ENCODE peak calls at places on chromosome 5, in four cellular contexts. One of them, this sample, is unnamed.
A peak's percentile ranks its signal among the peaks of the same experiment; 100 is the strongest.

GRCh38 chr5:143054480-143054941 is 284.3 kb downstream of the ARHGAP26 start:
- DNase-seq in stimulated activated CD8-positive, alpha-beta memory T cell treated with anti-CD3 and anti-CD28 coated beads, Interleukin-15, amount 100 ng/mL, for 48 hours: peak; percentile 25
- DNase-seq in T-helper 2 cell: peak; percentile 68
- DNase-seq in fibroblast of the conjunctiva: no peak
- DNase-seq in this sample: no peak

GRCh38 chr5:35924122-35924949 is 14.1 kb downstream of the CAPSL start:
- DNase-seq in fibroblast of the conjunctiva: no peak
- DNase-seq in stimulated activated CD8-positive, alpha-beta memory T cell treated with anti-CD3 and anti-CD28 coated beads, Interleukin-15, amount 100 ng/mL, for 48 hours: no peak
- DNase-seq in T-helper 2 cell: peak; percentile 73
- DNase-seq in this sample: no peak

GRCh38 chr5:178612299-178612698 is 14.6 kb downstream of the CLK4 start:
- DNase-seq in stimulated activated CD8-positive, alpha-beta memory T cell treated with anti-CD3 and anti-CD28 coated beads, Interleukin-15, amount 100 ng/mL, for 48 hours: no peak
- DNase-seq in fibroblast of the conjunctiva: no peak
- DNase-seq in T-helper 2 cell: no peak
- DNase-seq in this sample: no peak

GRCh38 chr5:32147236-32147635 is 26.9 kb downstream of the GOLPH3 start:
- DNase-seq in T-helper 2 cell: no peak
- DNase-seq in stimulated activated CD8-positive, alpha-beta memory T cell treated with anti-CD3 and anti-CD28 coated beads, Interleukin-15, amount 100 ng/mL, for 48 hours: no peak
- DNase-seq in fibroblast of the conjunctiva: no peak
- DNase-seq in this sample: no peak

GRCh38 chr5:33317271-33317670 is 123.5 kb upstream of the TARS1 start:
- DNase-seq in fibroblast of the conjunctiva: peak; percentile 55
- DNase-seq in stimulated activated CD8-positive, alpha-beta memory T cell treated with anti-CD3 and anti-CD28 coated beads, Interleukin-15, amount 100 ng/mL, for 48 hours: no peak
- DNase-seq in T-helper 2 cell: no peak
- DNase-seq in this sample: no peak

GRCh38 chr5:159735749-159736660 is 180.3 kb upstream of the ADRA1B start:
- DNase-seq in stimulated activated CD8-positive, alpha-beta memory T cell treated with anti-CD3 and anti-CD28 coated beads, Interleukin-15, amount 100 ng/mL, for 48 hours: no peak
- DNase-seq in fibroblast of the conjunctiva: no peak
- DNase-seq in T-helper 2 cell: no peak
- DNase-seq in this sample: no peak

GRCh38 chr5:151158287-151158661 is 695 bp upstream of the ANXA6 start:
- DNase-seq in fibroblast of the conjunctiva: no peak
- DNase-seq in T-helper 2 cell: no peak
- DNase-seq in stimulated activated CD8-positive, alpha-beta memory T cell treated with anti-CD3 and anti-CD28 coated beads, Interleukin-15, amount 100 ng/mL, for 48 hours: no peak
- DNase-seq in this sample: no peak

GRCh38 chr5:170572453-170572852 is 68.6 kb downstream of the KCNIP1 start:
- DNase-seq in stimulated activated CD8-positive, alpha-beta memory T cell treated with anti-CD3 and anti-CD28 coated beads, Interleukin-15, amount 100 ng/mL, for 48 hours: peak; percentile 64
- DNase-seq in fibroblast of the conjunctiva: no peak
- DNase-seq in T-helper 2 cell: peak; percentile 43
- DNase-seq in this sample: no peak

GRCh38 chr5:77651343-77651742 is 12.8 kb upstream of the OTP start:
- DNase-seq in T-helper 2 cell: no peak
- DNase-seq in fibroblast of the conjunctiva: no peak
- DNase-seq in stimulated activated CD8-positive, alpha-beta memory T cell treated with anti-CD3 and anti-CD28 coated beads, Interleukin-15, amount 100 ng/mL, for 48 hours: no peak
- DNase-seq in this sample: no peak

GRCh38 chr5:128109138-128109537 is 25.6 kb downstream of the SLC12A2 start:
- DNase-seq in T-helper 2 cell: no peak
- DNase-seq in fibroblast of the conjunctiva: no peak
- DNase-seq in stimulated activated CD8-positive, alpha-beta memory T cell treated with anti-CD3 and anti-CD28 coated beads, Interleukin-15, amount 100 ng/mL, for 48 hours: no peak
- DNase-seq in this sample: no peak

GRCh38 chr5:218457-219289 is 553 bp downstream of the SDHA start:
- DNase-seq in T-helper 2 cell: peak; percentile 30
- DNase-seq in stimulated activated CD8-positive, alpha-beta memory T cell treated with anti-CD3 and anti-CD28 coated beads, Interleukin-15, amount 100 ng/mL, for 48 hours: no peak
- DNase-seq in fibroblast of the conjunctiva: no peak
- DNase-seq in this sample: no peak

GRCh38 chr5:30539004-30539634 is 654.4 kb upstream of the CDH6 start:
- DNase-seq in fibroblast of the conjunctiva: peak; percentile 22
- DNase-seq in T-helper 2 cell: no peak
- DNase-seq in stimulated activated CD8-positive, alpha-beta memory T cell treated with anti-CD3 and anti-CD28 coated beads, Interleukin-15, amount 100 ng/mL, for 48 hours: no peak
- DNase-seq in this sample: no peak

GRCh38 chr5:58671155-58671554 is 88.3 kb downstream of the RAB3C start:
- DNase-seq in stimulated activated CD8-positive, alpha-beta memory T cell treated with anti-CD3 and anti-CD28 coated beads, Interleukin-15, amount 100 ng/mL, for 48 hours: no peak
- DNase-seq in fibroblast of the conjunctiva: no peak
- DNase-seq in T-helper 2 cell: no peak
- DNase-seq in this sample: no peak

GRCh38 chr5:115531787-115532367 is 12.7 kb downstream of the FEM1C start:
- DNase-seq in T-helper 2 cell: no peak
- DNase-seq in stimulated activated CD8-positive, alpha-beta memory T cell treated with anti-CD3 and anti-CD28 coated beads, Interleukin-15, amount 100 ng/mL, for 48 hours: no peak
- DNase-seq in fibroblast of the conjunctiva: no peak
- DNase-seq in this sample: no peak

GRCh38 chr5:60586307-60586901 is 113.6 kb downstream of the DEPDC1B start:
- DNase-seq in T-helper 2 cell: no peak
- DNase-seq in stimulated activated CD8-positive, alpha-beta memory T cell treated with anti-CD3 and anti-CD28 coated beads, Interleukin-15, amount 100 ng/mL, for 48 hours: no peak
- DNase-seq in fibroblast of the conjunctiva: peak; percentile 17
- DNase-seq in this sample: no peak

GRCh38 chr5:172065431-172066065 is 59.1 kb upstream of the FBXW11 start:
- DNase-seq in stimulated activated CD8-positive, alpha-beta memory T cell treated with anti-CD3 and anti-CD28 coated beads, Interleukin-15, amount 100 ng/mL, for 48 hours: no peak
- DNase-seq in T-helper 2 cell: no peak
- DNase-seq in fibroblast of the conjunctiva: no peak
- DNase-seq in this sample: no peak

GRCh38 chr5:37739817-37740261 is 100.0 kb downstream of the GDNF start:
- DNase-seq in T-helper 2 cell: no peak
- DNase-seq in stimulated activated CD8-positive, alpha-beta memory T cell treated with anti-CD3 and anti-CD28 coated beads, Interleukin-15, amount 100 ng/mL, for 48 hours: no peak
- DNase-seq in fibroblast of the conjunctiva: peak; percentile 72
- DNase-seq in this sample: no peak

GRCh38 chr5:112419596-112420110 is 576 bp upstream of the EPB41L4A start:
- DNase-seq in fibroblast of the conjunctiva: no peak
- DNase-seq in T-helper 2 cell: peak; percentile 12
- DNase-seq in stimulated activated CD8-positive, alpha-beta memory T cell treated with anti-CD3 and anti-CD28 coated beads, Interleukin-15, amount 100 ng/mL, for 48 hours: no peak
- DNase-seq in this sample: no peak

GRCh38 chr5:2103940-2104339 is 221.2 kb upstream of the IRX4 start:
- DNase-seq in fibroblast of the conjunctiva: no peak
- DNase-seq in T-helper 2 cell: no peak
- DNase-seq in stimulated activated CD8-positive, alpha-beta memory T cell treated with anti-CD3 and anti-CD28 coated beads, Interleukin-15, amount 100 ng/mL, for 48 hours: no peak
- DNase-seq in this sample: no peak

GRCh38 chr5:154740957-154741356 is 14.2 kb upstream of the LARP1 start:
- DNase-seq in fibroblast of the conjunctiva: peak; percentile 46
- DNase-seq in stimulated activated CD8-positive, alpha-beta memory T cell treated with anti-CD3 and anti-CD28 coated beads, Interleukin-15, amount 100 ng/mL, for 48 hours: no peak
- DNase-seq in T-helper 2 cell: no peak
- DNase-seq in this sample: no peak

GRCh38 chr5:37889612-37890317 is 49.9 kb upstream of the GDNF start:
- DNase-seq in T-helper 2 cell: no peak
- DNase-seq in stimulated activated CD8-positive, alpha-beta memory T cell treated with anti-CD3 and anti-CD28 coated beads, Interleukin-15, amount 100 ng/mL, for 48 hours: no peak
- DNase-seq in fibroblast of the conjunctiva: no peak
- DNase-seq in this sample: no peak

GRCh38 chr5:1824109-1824821 is 23.1 kb downstream of the NDUFS6 start:
- DNase-seq in fibroblast of the conjunctiva: no peak
- DNase-seq in stimulated activated CD8-positive, alpha-beta memory T cell treated with anti-CD3 and anti-CD28 coated beads, Interleukin-15, amount 100 ng/mL, for 48 hours: no peak
- DNase-seq in T-helper 2 cell: no peak
- DNase-seq in this sample: no peak

GRCh38 chr5:84436866-84437265 is 52.2 kb upstream of the EDIL3 start:
- DNase-seq in fibroblast of the conjunctiva: no peak
- DNase-seq in stimulated activated CD8-positive, alpha-beta memory T cell treated with anti-CD3 and anti-CD28 coated beads, Interleukin-15, amount 100 ng/mL, for 48 hours: no peak
- DNase-seq in T-helper 2 cell: no peak
- DNase-seq in this sample: no peak

GRCh38 chr5:80246995-80247729 is 8.7 kb downstream of the SERINC5 start:
- DNase-seq in fibroblast of the conjunctiva: peak; percentile 81
- DNase-seq in stimulated activated CD8-positive, alpha-beta memory T cell treated with anti-CD3 and anti-CD28 coated beads, Interleukin-15, amount 100 ng/mL, for 48 hours: no peak
- DNase-seq in T-helper 2 cell: peak; percentile 55
- DNase-seq in this sample: peak; percentile 32

GRCh38 chr5:83586874-83587776 is 115.6 kb downstream of the VCAN start:
- DNase-seq in fibroblast of the conjunctiva: peak; percentile 78
- DNase-seq in T-helper 2 cell: no peak
- DNase-seq in stimulated activated CD8-positive, alpha-beta memory T cell treated with anti-CD3 and anti-CD28 coated beads, Interleukin-15, amount 100 ng/mL, for 48 hours: no peak
- DNase-seq in this sample: no peak

GRCh38 chr5:100517301-100517974 is 17.7 kb upstream of the FAM174A start:
- DNase-seq in fibroblast of the conjunctiva: no peak
- DNase-seq in T-helper 2 cell: no peak
- DNase-seq in stimulated activated CD8-positive, alpha-beta memory T cell treated with anti-CD3 and anti-CD28 coated beads, Interleukin-15, amount 100 ng/mL, for 48 hours: no peak
- DNase-seq in this sample: no peak

GRCh38 chr5:126508251-126508961 is 85.2 kb downstream of the GRAMD2B start:
- DNase-seq in stimulated activated CD8-positive, alpha-beta memory T cell treated with anti-CD3 and anti-CD28 coated beads, Interleukin-15, amount 100 ng/mL, for 48 hours: no peak
- DNase-seq in fibroblast of the conjunctiva: no peak
- DNase-seq in T-helper 2 cell: no peak
- DNase-seq in this sample: no peak

GRCh38 chr5:14776640-14777039 is 94.9 kb downstream of the ANKH start:
- DNase-seq in fibroblast of the conjunctiva: no peak
- DNase-seq in stimulated activated CD8-positive, alpha-beta memory T cell treated with anti-CD3 and anti-CD28 coated beads, Interleukin-15, amount 100 ng/mL, for 48 hours: no peak
- DNase-seq in T-helper 2 cell: no peak
- DNase-seq in this sample: no peak

GRCh38 chr5:68053202-68053601 is 162.4 kb upstream of the PIK3R1 start:
- DNase-seq in T-helper 2 cell: no peak
- DNase-seq in stimulated activated CD8-positive, alpha-beta memory T cell treated with anti-CD3 and anti-CD28 coated beads, Interleukin-15, amount 100 ng/mL, for 48 hours: no peak
- DNase-seq in fibroblast of the conjunctiva: no peak
- DNase-seq in this sample: no peak

GRCh38 chr5:57434227-57434640 is 48.4 kb downstream of the ACTBL2 start:
- DNase-seq in fibroblast of the conjunctiva: no peak
- DNase-seq in stimulated activated CD8-positive, alpha-beta memory T cell treated with anti-CD3 and anti-CD28 coated beads, Interleukin-15, amount 100 ng/mL, for 48 hours: no peak
- DNase-seq in T-helper 2 cell: no peak
- DNase-seq in this sample: no peak